ENCODE peak calls at places on chromosomes 6 and 20, in six cellular contexts. One of them, this sample, is unnamed.

GRCh38 chr20:54194724-54195438 is 13.0 kb upstream of the PFDN4 start:
- DNase-seq in mesenchymal stem cell: no peak
- DNase-seq in H9: no peak
- DNase-seq in neuronal stem cell: no peak
- DNase-seq in IMR-90: peak; percentile 3
- DNase-seq in H1: no peak
- DNase-seq in this sample: no peak

GRCh38 chr6:162468326-162468725 is 259.2 kb downstream of the PRKN start:
- DNase-seq in H1: no peak
- DNase-seq in neuronal stem cell: no peak
- DNase-seq in mesenchymal stem cell: no peak
- DNase-seq in H9: no peak
- DNase-seq in IMR-90: no peak
- DNase-seq in this sample: no peak

GRCh38 chr20:44388466-44389023 is 33.0 kb downstream of the HNF4A start:
- DNase-seq in IMR-90: peak; percentile 59
- DNase-seq in mesenchymal stem cell: peak; percentile 58
- DNase-seq in H9: peak; percentile 94
- DNase-seq in neuronal stem cell: peak; percentile 62
- DNase-seq in H1: peak; percentile 95
- DNase-seq in this sample: peak; percentile 94

GRCh38 chr6:14796974-14797762 is 448.7 kb upstream of the JARID2 start:
- DNase-seq in mesenchymal stem cell: no peak
- DNase-seq in H1: no peak
- DNase-seq in neuronal stem cell: no peak
- DNase-seq in H9: no peak
- DNase-seq in IMR-90: peak; percentile 39
- DNase-seq in this sample: peak; percentile 64

GRCh38 chr6:133818320-133818719 is 70.6 kb upstream of the TCF21 start:
- DNase-seq in H9: no peak
- DNase-seq in mesenchymal stem cell: no peak
- DNase-seq in IMR-90: no peak
- DNase-seq in neuronal stem cell: no peak
- DNase-seq in H1: no peak
- DNase-seq in this sample: peak; percentile 13

GRCh38 chr6:2938004-2938631 is 33.2 kb downstream of the SERPINB6 start:
- DNase-seq in H1: peak; percentile 41
- DNase-seq in mesenchymal stem cell: no peak
- DNase-seq in neuronal stem cell: no peak
- DNase-seq in IMR-90: no peak
- DNase-seq in H9: no peak
- DNase-seq in this sample: no peak

GRCh38 chr6:79034865-79035264 is 43.2 kb downstream of the PHIP start:
- DNase-seq in neuronal stem cell: no peak
- DNase-seq in H1: no peak
- DNase-seq in IMR-90: peak; percentile 14
- DNase-seq in H9: no peak
- DNase-seq in mesenchymal stem cell: no peak
- DNase-seq in this sample: no peak

GRCh38 chr20:5128886-5129285 is 2.1 kb downstream of the CDS2 start:
- DNase-seq in neuronal stem cell: no peak
- DNase-seq in IMR-90: no peak
- DNase-seq in mesenchymal stem cell: peak; percentile 18
- DNase-seq in H1: no peak
- DNase-seq in H9: no peak
- DNase-seq in this sample: no peak

GRCh38 chr6:119543332-119543731 is 193.8 kb upstream of the MAN1A1 start:
- DNase-seq in neuronal stem cell: no peak
- DNase-seq in H9: no peak
- DNase-seq in mesenchymal stem cell: no peak
- DNase-seq in H1: no peak
- DNase-seq in IMR-90: no peak
- DNase-seq in this sample: no peak

GRCh38 chr6:106820412-106820852 is 154.1 kb downstream of the CD24 start:
- DNase-seq in neuronal stem cell: no peak
- DNase-seq in H1: no peak
- DNase-seq in IMR-90: peak; percentile 0
- DNase-seq in mesenchymal stem cell: peak; percentile 79
- DNase-seq in H9: no peak
- DNase-seq in this sample: peak; percentile 83

GRCh38 chr6:169158182-169158573 is 95.5 kb downstream of the THBS2 start:
- DNase-seq in H9: no peak
- DNase-seq in mesenchymal stem cell: no peak
- DNase-seq in H1: no peak
- DNase-seq in neuronal stem cell: no peak
- DNase-seq in IMR-90: peak; percentile 81
- DNase-seq in this sample: no peak

DNA sequence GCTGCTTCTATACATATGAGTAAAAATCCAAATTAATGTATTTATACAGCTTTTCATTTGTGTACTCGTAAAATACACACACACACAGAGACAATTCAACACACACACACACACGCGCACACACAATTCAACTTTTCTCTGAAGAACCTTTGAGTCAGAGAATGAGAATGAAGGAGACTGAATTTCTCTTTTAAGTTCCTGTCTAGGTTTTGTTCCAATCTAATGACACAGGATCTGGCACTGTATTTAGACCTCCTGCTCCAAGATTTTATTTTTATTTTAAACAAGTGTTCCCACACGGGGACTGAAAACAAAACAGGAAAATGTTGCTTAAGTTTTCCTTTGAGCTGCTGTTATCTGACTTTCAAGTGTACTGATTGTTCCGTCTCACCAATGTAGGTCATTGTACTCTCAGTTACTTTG is 250.8 kb downstream of the LAMA2 start:
- DNase-seq in H1: no peak
- DNase-seq in mesenchymal stem cell: no peak
- DNase-seq in H9: no peak
- DNase-seq in neuronal stem cell: no peak
- DNase-seq in IMR-90: peak; percentile 39
- DNase-seq in this sample: no peak
- H3K4me2 ChIP-seq in H1: no peak overlapping the region
- H3K4me2 ChIP-seq in mesenchymal stem cell: no peak overlapping the region
- H3K4me2 ChIP-seq in H9: no peak overlapping the region
- H3K4me2 ChIP-seq in neuronal stem cell: no peak overlapping the region
- H3K4me2 ChIP-seq in IMR-90: no peak overlapping the region
- H3K4me2 ChIP-seq in this sample: no peak overlapping the region

GRCh38 chr20:10729785-10730184 is 56.0 kb upstream of the JAG1 start:
- DNase-seq in IMR-90: no peak
- DNase-seq in H9: no peak
- DNase-seq in H1: no peak
- DNase-seq in mesenchymal stem cell: no peak
- DNase-seq in neuronal stem cell: no peak
- DNase-seq in this sample: no peak
- H2BK15ac ChIP-seq in IMR-90: peak overlapping the region; percentile 53
- H2BK15ac ChIP-seq in H9: no peak overlapping the region
- H2BK15ac ChIP-seq in H1: no peak overlapping the region
- H2BK15ac ChIP-seq in mesenchymal stem cell: no peak overlapping the region
- H2BK15ac ChIP-seq in neuronal stem cell: no peak overlapping the region
- H2BK15ac ChIP-seq in this sample: no peak overlapping the region

DNA sequence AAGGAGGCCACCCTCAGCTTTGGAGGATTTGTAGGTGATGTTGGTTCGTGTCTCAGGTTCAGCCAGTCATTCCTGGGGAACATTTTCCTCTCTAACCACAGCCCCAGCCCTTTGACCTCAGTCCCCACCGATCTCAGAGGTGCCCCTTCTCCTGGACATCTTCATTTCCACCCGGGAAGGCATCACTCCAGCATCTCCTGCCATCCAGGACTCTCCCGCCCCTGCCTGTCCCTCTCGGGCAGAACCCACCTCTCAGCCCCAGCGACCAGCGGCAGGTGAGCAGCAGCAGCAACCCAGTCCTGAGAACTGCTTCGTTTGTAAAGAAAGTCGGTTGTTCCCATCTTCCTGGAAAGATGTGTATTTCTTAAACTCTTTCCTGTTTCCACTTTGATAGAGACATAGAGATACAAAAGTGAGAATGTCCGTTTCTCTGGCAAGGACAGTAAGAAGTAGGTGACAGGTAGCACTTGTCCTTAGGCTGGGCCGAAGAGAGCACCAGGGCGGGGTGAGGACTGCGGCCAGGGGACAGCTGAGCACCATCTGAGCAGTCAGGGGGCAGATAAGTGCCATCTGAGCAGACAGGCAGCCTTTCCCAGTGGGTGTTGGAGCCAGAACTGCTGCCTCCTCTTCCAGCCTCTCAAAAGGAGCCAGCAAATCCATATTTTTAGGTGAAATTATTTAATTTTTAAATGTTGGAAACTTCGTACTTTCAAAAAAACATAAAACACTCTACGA is 142.2 kb downstream of the CDH4 start:
- DNase-seq in H1: no peak
- DNase-seq in IMR-90: no peak
- DNase-seq in H9: no peak
- DNase-seq in neuronal stem cell: no peak
- DNase-seq in mesenchymal stem cell: no peak
- DNase-seq in this sample: no peak
- H2BK5ac ChIP-seq in H1: no peak overlapping the region
- H2BK5ac ChIP-seq in IMR-90: no peak overlapping the region
- H2BK5ac ChIP-seq in H9: no peak overlapping the region
- H2BK5ac ChIP-seq in neuronal stem cell: no peak overlapping the region
- H2BK5ac ChIP-seq in mesenchymal stem cell: no peak overlapping the region
- H2BK5ac ChIP-seq in this sample: no peak overlapping the region

GRCh38 chr6:102026649-102027048 is 633.1 kb downstream of the GRIK2 start:
- DNase-seq in H1: no peak
- DNase-seq in IMR-90: no peak
- DNase-seq in mesenchymal stem cell: no peak
- DNase-seq in neuronal stem cell: no peak
- DNase-seq in H9: no peak
- DNase-seq in this sample: peak; percentile 2

GRCh38 chr6:102028173-102028572 is 634.7 kb downstream of the GRIK2 start:
- DNase-seq in neuronal stem cell: no peak
- DNase-seq in H1: no peak
- DNase-seq in IMR-90: no peak
- DNase-seq in H9: no peak
- DNase-seq in mesenchymal stem cell: no peak
- DNase-seq in this sample: no peak

GRCh38 chr6:102022803-102023202 is 629.3 kb downstream of the GRIK2 start:
- DNase-seq in H1: no peak
- DNase-seq in H9: no peak
- DNase-seq in IMR-90: no peak
- DNase-seq in mesenchymal stem cell: no peak
- DNase-seq in neuronal stem cell: no peak
- DNase-seq in this sample: no peak

GRCh38 chr6:102023977-102024657 is 630.6 kb downstream of the GRIK2 start:
- DNase-seq in H9: no peak
- DNase-seq in H1: no peak
- DNase-seq in IMR-90: no peak
- DNase-seq in mesenchymal stem cell: no peak
- DNase-seq in neuronal stem cell: no peak
- DNase-seq in this sample: no peak
- H3K4me2 ChIP-seq in H9: no peak overlapping the region
- H3K4me2 ChIP-seq in H1: no peak overlapping the region
- H3K4me2 ChIP-seq in IMR-90: no peak overlapping the region
- H3K4me2 ChIP-seq in mesenchymal stem cell: no peak overlapping the region
- H3K4me2 ChIP-seq in neuronal stem cell: no peak overlapping the region
- H3K4me2 ChIP-seq in this sample: no peak overlapping the region

GRCh38 chr6:8743146-8743745 is 307.9 kb upstream of the SLC35B3 start:
- DNase-seq in mesenchymal stem cell: no peak
- DNase-seq in IMR-90: no peak
- DNase-seq in H1: no peak
- DNase-seq in neuronal stem cell: no peak
- DNase-seq in H9: no peak
- DNase-seq in this sample: no peak
- H2BK15ac ChIP-seq in mesenchymal stem cell: no peak overlapping the region
- H2BK15ac ChIP-seq in IMR-90: no peak overlapping the region
- H2BK15ac ChIP-seq in H1: no peak overlapping the region
- H2BK15ac ChIP-seq in neuronal stem cell: no peak overlapping the region
- H2BK15ac ChIP-seq in H9: no peak overlapping the region
- H2BK15ac ChIP-seq in this sample: no peak overlapping the region

DNA sequence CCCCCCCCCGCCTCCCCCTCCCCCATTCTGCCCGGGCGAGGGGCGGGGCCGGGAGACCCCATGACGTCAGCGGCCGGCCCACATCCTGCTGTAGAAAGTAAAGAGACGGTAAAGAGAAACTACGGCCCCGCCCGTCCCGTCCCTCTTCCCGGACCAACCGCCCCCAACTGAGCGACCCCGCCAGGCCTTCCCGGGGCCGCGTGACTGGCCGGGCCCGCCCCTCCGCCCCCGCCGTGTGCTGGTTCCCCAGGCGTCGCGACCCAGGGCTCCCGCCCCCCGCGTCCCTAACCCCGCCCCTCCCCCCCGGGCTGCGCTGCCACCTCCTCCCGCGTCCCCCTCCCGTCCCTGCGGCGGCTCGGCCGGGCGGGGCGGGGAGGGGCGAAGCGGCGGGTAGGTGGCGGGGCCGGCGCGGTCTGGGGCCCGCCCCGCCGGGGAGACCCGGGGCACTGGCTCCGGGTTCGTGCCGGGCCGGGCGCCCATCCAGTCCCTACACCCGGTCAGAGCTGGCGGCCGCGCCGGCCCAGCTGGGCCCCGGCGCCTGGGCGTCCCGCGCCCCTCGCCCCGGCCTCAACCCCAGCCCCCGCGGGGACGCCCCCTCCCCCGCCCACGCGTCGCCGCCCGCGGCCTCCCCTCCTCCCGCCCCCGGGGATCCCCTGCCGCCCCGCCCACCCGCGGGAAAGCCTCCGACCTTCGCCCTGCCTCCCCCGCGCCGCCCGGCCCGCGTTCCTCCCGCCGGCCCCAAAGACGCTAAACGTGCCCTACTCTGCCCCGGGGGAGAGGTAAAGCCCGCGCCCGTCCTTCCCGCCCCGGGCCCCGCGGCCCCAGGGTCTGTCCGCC is 618 bp upstream of the HIVEP1 start:
- DNase-seq in IMR-90: peak; percentile 96
- DNase-seq in H9: peak; percentile 97
- DNase-seq in H1: peak; percentile 90
- DNase-seq in mesenchymal stem cell: peak; percentile 99
- DNase-seq in neuronal stem cell: peak; percentile 94
- DNase-seq in this sample: peak; percentile 98
- H2BK5ac ChIP-seq in IMR-90: peak overlapping the region; percentile 85
- H2BK5ac ChIP-seq in H9: no peak overlapping the region
- H2BK5ac ChIP-seq in H1: no peak overlapping the region
- H2BK5ac ChIP-seq in mesenchymal stem cell: peak overlapping the region; percentile 93
- H2BK5ac ChIP-seq in neuronal stem cell: peak overlapping the region; percentile 71
- H2BK5ac ChIP-seq in this sample: no peak overlapping the region